ENCODE peak calls at places on chromosomes 7 and 10, in eight cellular contexts. M, U, T, G, F, H, S and R are unnamed samples.
A peak's percentile ranks its signal among the peaks of the same experiment; 100 is the strongest.

GRCh38 chr10:88083597-88083989 is 220.2 kb downstream of the PTEN start:
- DNase-seq in M (no peak), U (no peak), T (no peak), G (no peak), F (no peak), H (no peak), S (no peak), R (no peak)

GRCh38 chr10:43305881-43306280 is 39.0 kb upstream of the RASGEF1A start:
- DNase-seq in M (no peak), U (no peak), T (no peak), G (no peak), F (no peak), H (no peak), S (no peak), R (peak; percentile 38)

GRCh38 chr7:73612598-73613269 is 11.6 kb downstream of the MLXIPL start:
- DNase-seq in M (no peak), U (no peak), T (no peak), G (peak; percentile 64), F (peak; percentile 21), H (peak; percentile 57), S (no peak), R (peak; percentile 56)

GRCh38 chr10:112639291-112639690 is 192.3 kb downstream of the VTI1A start:
- DNase-seq in M (no peak), U (no peak), T (no peak), G (no peak), F (peak; percentile 24), H (peak; percentile 50), S (peak; percentile 58), R (no peak)

GRCh38 chr10:122280156-122280555 is 9.1 kb downstream of the BTBD16 start:
- DNase-seq in M (no peak), U (no peak), T (no peak), G (no peak), F (no peak), H (no peak), S (no peak), R (no peak)

GRCh38 chr10:17179002-17179401 is 22.5 kb downstream of the TRDMT1 start:
- DNase-seq in M (no peak), U (no peak), T (no peak), G (no peak), F (peak; percentile 45), H (no peak), S (peak; percentile 78), R (peak; percentile 75)

GRCh38 chr7:537911-538634 is 18.4 kb upstream of the PDGFA start:
- DNase-seq in M (no peak), U (peak; percentile 63), T (no peak), G (no peak), F (peak; percentile 95), H (peak; percentile 70), S (peak; percentile 86), R (peak; percentile 38)

GRCh38 chr7:33981686-33982424 is 76.5 kb downstream of the BMPER start:
- DNase-seq in M (no peak), U (no peak), T (no peak), G (no peak), F (peak; percentile 95), H (no peak), S (no peak), R (peak; percentile 56)

GRCh38 chr7:33686001-33686591 is 219.2 kb upstream of the BMPER start:
- DNase-seq in M (no peak), U (no peak), T (no peak), G (no peak), F (no peak), H (peak; percentile 93), S (no peak), R (no peak)

GRCh38 chr10:49539320-49539885 is 482 bp upstream of the ERCC6 start:
- DNase-seq in M (peak; percentile 42), U (peak; percentile 30), T (no peak), G (peak; percentile 17), F (peak; percentile 48), H (peak; percentile 60), S (peak; percentile 41), R (peak; percentile 79)

GRCh38 chr7:143882020-143882610 is 19.9 kb downstream of the TCAF1 start:
- DNase-seq in M (peak; percentile 85), U (peak; percentile 74), T (no peak), G (peak; percentile 46), F (peak; percentile 51), H (no peak), S (peak; percentile 56), R (peak; percentile 94)

GRCh38 chr10:59587083-59587755 is 122.4 kb downstream of the SLC16A9 start:
- DNase-seq in M (no peak), U (no peak), T (no peak), G (no peak), F (no peak), H (no peak), S (no peak), R (no peak)

GRCh38 chr7:95213809-95214492 is 110.4 kb downstream of the PON1 start:
- DNase-seq in M (peak; percentile 35), U (peak; percentile 78), T (peak; percentile 64), G (no peak), F (peak; percentile 43), H (peak; percentile 44), S (peak; percentile 96), R (peak; percentile 61)

GRCh38 chr10:111102381-111102973 is 25.6 kb downstream of the ADRA2A start:
- DNase-seq in M (no peak), U (no peak), T (no peak), G (no peak), F (no peak), H (no peak), S (no peak), R (no peak)

GRCh38 chr10:22325948-22326702 is 5.2 kb downstream of the BMI1 start:
- DNase-seq in M (no peak), U (no peak), T (no peak), G (no peak), F (peak; percentile 35), H (no peak), S (peak; percentile 14), R (peak; percentile 49)

GRCh38 chr10:93553501-93554374 is 12.7 kb upstream of the FFAR4 start:
- DNase-seq in M (no peak), U (no peak), T (no peak), G (no peak), F (peak; percentile 6), H (no peak), S (no peak), R (no peak)

GRCh38 chr10:75379234-75379724 is 22.3 kb downstream of the ZNF503 start:
- DNase-seq in M (no peak), U (no peak), T (no peak), G (peak; percentile 84), F (peak; percentile 53), H (no peak), S (peak; percentile 34), R (no peak)

GRCh38 chr7:36658603-36659516 is 65.4 kb downstream of the AOAH start:
- DNase-seq in M (no peak), U (no peak), T (no peak), G (no peak), F (peak; percentile 80), H (peak; percentile 92), S (peak; percentile 94), R (peak; percentile 86)

GRCh38 chr7:132666076-132666775 is 90.0 kb upstream of the PLXNA4 start:
- DNase-seq in M (no peak), U (no peak), T (no peak), G (no peak), F (peak; percentile 16), H (peak; percentile 36), S (no peak), R (peak; percentile 26)

GRCh38 chr7:157464111-157464970 is 127.5 kb downstream of the DNAJB6 start:
- DNase-seq in M (no peak), U (no peak), T (no peak), G (peak; percentile 51), F (no peak), H (no peak), S (no peak), R (no peak)

GRCh38 chr7:102934670-102935069 is 21.9 kb downstream of the LRRC17 start:
- DNase-seq in M (no peak), U (no peak), T (no peak), G (no peak), F (no peak), H (no peak), S (no peak), R (no peak)
- H3K4me3 ChIP-seq in M (no peak overlapping the region), U (no peak overlapping the region), T (peak overlapping the region; percentile 53), G (no peak overlapping the region), F (no peak overlapping the region), H (no peak overlapping the region), S (no peak overlapping the region), R (no peak overlapping the region)

GRCh38 chr7:155224116-155224811 is 73.4 kb upstream of the INSIG1 start:
- DNase-seq in M (no peak), U (no peak), T (no peak), G (no peak), F (no peak), H (no peak), S (no peak), R (no peak)
- H3K4me3 ChIP-seq in M (no peak overlapping the region), U (no peak overlapping the region), T (no peak overlapping the region), G (no peak overlapping the region), F (no peak overlapping the region), H (no peak overlapping the region), S (no peak overlapping the region), R (no peak overlapping the region)

GRCh38 chr7:27108390-27109127 is 6.1 kb upstream of the HOXA2 start:
- DNase-seq in M (no peak), U (peak; percentile 80), T (no peak), G (no peak), F (no peak), H (no peak), S (peak; percentile 84), R (no peak)

GRCh38 chr7:27106181-27106905 is 3.9 kb upstream of the HOXA2 start:
- DNase-seq in M (no peak), U (no peak), T (no peak), G (no peak), F (no peak), H (peak; percentile 48), S (peak; percentile 52), R (no peak)

GRCh38 chr7:27107391-27107900 is 5.0 kb upstream of the HOXA2 start:
- DNase-seq in M (no peak), U (no peak), T (no peak), G (no peak), F (no peak), H (no peak), S (peak; percentile 71), R (no peak)

GRCh38 chr7:27106906-27107250 is 4.4 kb upstream of the HOXA2 start:
- DNase-seq in M (no peak), U (no peak), T (no peak), G (no peak), F (no peak), H (no peak), S (no peak), R (no peak)

DNA sequence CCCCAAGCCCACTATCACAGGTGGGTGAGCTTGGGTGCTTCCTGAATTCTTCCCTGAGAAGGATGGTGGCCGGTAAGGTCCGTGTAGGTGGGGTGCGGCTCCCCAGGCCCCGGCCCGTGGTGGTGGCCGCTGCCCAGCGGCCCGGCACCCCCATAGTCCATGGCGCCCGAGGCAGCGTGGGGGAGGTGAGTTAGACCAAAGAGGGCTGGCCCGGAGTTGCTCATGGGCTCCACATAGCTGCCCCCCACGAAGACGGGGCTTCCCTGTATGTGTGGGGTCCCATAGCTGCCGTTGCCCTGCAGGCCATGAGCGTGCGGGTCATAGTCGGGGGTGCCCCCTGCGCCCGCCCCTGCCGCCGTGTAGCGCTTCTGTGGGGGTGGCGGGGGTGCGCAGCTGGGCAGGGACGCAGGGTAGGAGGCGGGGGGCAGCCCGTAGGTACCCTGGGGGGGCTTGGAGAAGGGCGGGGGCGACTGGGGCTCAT is 5.5 kb upstream of the HOXA2 start:
- DNase-seq in M (no peak), U (no peak), T (no peak), G (no peak), F (no peak), H (no peak), S (peak; percentile 19), R (no peak)
- H3K4me3 ChIP-seq in M (no peak overlapping the region), U (peak overlapping the region; percentile 70), T (peak overlapping the region; percentile 99), G (no peak overlapping the region), F (no peak overlapping the region), H (no peak overlapping the region), S (no peak overlapping the region), R (no peak overlapping the region)

GRCh38 chr10:3554121-3554522 is 230.9 kb downstream of the KLF6 start:
- DNase-seq in M (no peak), U (no peak), T (no peak), G (no peak), F (no peak), H (peak; percentile 8), S (no peak), R (no peak)
- H3K4me3 ChIP-seq in M (no peak overlapping the region), U (no peak overlapping the region), T (no peak overlapping the region), G (no peak overlapping the region), F (no peak overlapping the region), H (no peak overlapping the region), S (no peak overlapping the region), R (peak overlapping the region; percentile 8)